ENCODE peak calls at places on chromosomes 12 and 14, in nine cellular contexts. One of them, this sample, is unnamed.
A peak's percentile ranks its signal among the peaks of the same experiment; 100 is the strongest.

GRCh38 chr12:108117163-108117849 is 11.8 kb upstream of the WSCD2 start:
- DNase-seq in transverse colon: no peak
- DNase-seq in A549: peak; percentile 13
- DNase-seq in neural crest cell: no peak
- DNase-seq in AG09309: no peak
- DNase-seq in astrocyte of the cerebellum: no peak
- DNase-seq in WTC11: no peak
- DNase-seq in lower leg skin: no peak
- DNase-seq in DND-41: no peak
- DNase-seq in this sample: no peak

GRCh38 chr14:103627073-103628025 is 1.7 kb upstream of the KLC1 start:
- DNase-seq in transverse colon: peak; percentile 9
- DNase-seq in A549: no peak
- DNase-seq in neural crest cell: no peak
- DNase-seq in AG09309: no peak
- DNase-seq in astrocyte of the cerebellum: no peak
- DNase-seq in WTC11: no peak
- DNase-seq in lower leg skin: no peak
- DNase-seq in DND-41: no peak
- DNase-seq in this sample: no peak

GRCh38 chr14:101033006-101033405 is 129.5 kb upstream of the RTL1 start:
- DNase-seq in transverse colon: no peak
- DNase-seq in A549: no peak
- DNase-seq in neural crest cell: no peak
- DNase-seq in AG09309: no peak
- DNase-seq in astrocyte of the cerebellum: no peak
- DNase-seq in WTC11: no peak
- DNase-seq in lower leg skin: no peak
- DNase-seq in DND-41: no peak
- DNase-seq in this sample: no peak

GRCh38 chr12:89848732-89849131 is 140.1 kb upstream of the ATP2B1 start:
- DNase-seq in transverse colon: no peak
- DNase-seq in A549: no peak
- DNase-seq in neural crest cell: no peak
- DNase-seq in AG09309: no peak
- DNase-seq in astrocyte of the cerebellum: no peak
- DNase-seq in WTC11: no peak
- DNase-seq in lower leg skin: no peak
- DNase-seq in DND-41: no peak
- DNase-seq in this sample: no peak

GRCh38 chr14:99556134-99556791 is 47.7 kb downstream of the CCDC85C start:
- DNase-seq in transverse colon: no peak
- DNase-seq in A549: no peak
- DNase-seq in neural crest cell: no peak
- DNase-seq in AG09309: no peak
- DNase-seq in astrocyte of the cerebellum: no peak
- DNase-seq in WTC11: no peak
- DNase-seq in lower leg skin: no peak
- DNase-seq in DND-41: no peak
- DNase-seq in this sample: no peak

GRCh38 chr12:113486722-113487121 is 15.1 kb upstream of the LHX5 start:
- DNase-seq in transverse colon: no peak
- DNase-seq in A549: no peak
- DNase-seq in neural crest cell: no peak
- DNase-seq in AG09309: no peak
- DNase-seq in astrocyte of the cerebellum: no peak
- DNase-seq in WTC11: no peak
- DNase-seq in lower leg skin: no peak
- DNase-seq in DND-41: no peak
- DNase-seq in this sample: no peak

GRCh38 chr12:8914716-8915526 is 612 bp downstream of the PHC1 start:
- DNase-seq in transverse colon: peak; percentile 62
- DNase-seq in A549: peak; percentile 71
- DNase-seq in neural crest cell: peak; percentile 36
- DNase-seq in AG09309: no peak
- DNase-seq in astrocyte of the cerebellum: no peak
- DNase-seq in WTC11: peak; percentile 73
- DNase-seq in lower leg skin: peak; percentile 25
- DNase-seq in DND-41: peak; percentile 63
- DNase-seq in this sample: no peak

GRCh38 chr12:30622509-30622908 is 73.2 kb downstream of the IPO8 start:
- DNase-seq in transverse colon: no peak
- DNase-seq in A549: peak; percentile 13
- DNase-seq in neural crest cell: no peak
- DNase-seq in AG09309: peak; percentile 49
- DNase-seq in astrocyte of the cerebellum: no peak
- DNase-seq in WTC11: no peak
- DNase-seq in lower leg skin: no peak
- DNase-seq in DND-41: no peak
- DNase-seq in this sample: peak; percentile 23

GRCh38 chr12:53300187-53300586 is 692 bp downstream of the MYG1 start:
- DNase-seq in transverse colon: no peak
- DNase-seq in A549: peak; percentile 35
- DNase-seq in neural crest cell: no peak
- DNase-seq in AG09309: no peak
- DNase-seq in astrocyte of the cerebellum: no peak
- DNase-seq in WTC11: no peak
- DNase-seq in lower leg skin: no peak
- DNase-seq in DND-41: no peak
- DNase-seq in this sample: no peak

GRCh38 chr12:100083308-100083707 is 59.4 kb downstream of the BLTP3B start:
- DNase-seq in transverse colon: no peak
- DNase-seq in A549: no peak
- DNase-seq in neural crest cell: no peak
- DNase-seq in AG09309: no peak
- DNase-seq in astrocyte of the cerebellum: no peak
- DNase-seq in WTC11: no peak
- DNase-seq in lower leg skin: no peak
- DNase-seq in DND-41: no peak
- DNase-seq in this sample: no peak

GRCh38 chr12:100075598-100075997 is 67.1 kb downstream of the BLTP3B start:
- DNase-seq in transverse colon: no peak
- DNase-seq in A549: no peak
- DNase-seq in neural crest cell: no peak
- DNase-seq in AG09309: no peak
- DNase-seq in astrocyte of the cerebellum: no peak
- DNase-seq in WTC11: no peak
- DNase-seq in lower leg skin: no peak
- DNase-seq in DND-41: no peak
- DNase-seq in this sample: no peak

DNA sequence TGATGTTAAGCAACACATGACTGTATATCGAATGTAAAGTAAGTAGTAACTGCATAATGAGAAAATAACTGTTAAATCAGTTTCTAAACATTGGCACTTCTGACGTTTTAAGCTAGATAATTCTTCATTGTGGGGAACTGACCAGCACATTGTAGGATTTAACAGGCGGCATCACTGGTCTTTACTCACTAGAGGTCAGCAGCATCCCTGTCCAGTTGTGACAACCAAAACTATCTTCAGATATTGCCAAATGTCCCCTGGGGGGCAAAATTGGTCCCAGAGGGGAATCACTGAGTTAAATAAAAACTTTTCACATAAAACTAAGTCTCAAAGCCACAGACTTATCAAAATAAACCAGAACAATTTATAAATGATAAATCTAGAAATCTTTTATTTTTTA is 65.3 kb downstream of the BLTP3B start:
- DNase-seq in transverse colon: no peak
- DNase-seq in A549: peak; percentile 21
- DNase-seq in neural crest cell: no peak
- DNase-seq in AG09309: no peak
- DNase-seq in astrocyte of the cerebellum: no peak
- DNase-seq in WTC11: no peak
- DNase-seq in lower leg skin: no peak
- DNase-seq in DND-41: no peak
- DNase-seq in this sample: no peak
- TF ChIP-seq CTCF in transverse colon: no peak
- TF ChIP-seq CTCF in A549: no peak
- TF ChIP-seq CTCF in neural crest cell: no peak
- TF ChIP-seq CTCF in AG09309: peak; percentile 35
- TF ChIP-seq CTCF in astrocyte of the cerebellum: peak; percentile 20
- TF ChIP-seq CTCF in WTC11: no peak
- TF ChIP-seq CTCF in lower leg skin: no peak
- TF ChIP-seq CTCF in DND-41: no peak
- TF ChIP-seq CTCF in this sample: peak; percentile 36

GRCh38 chr12:7459973-7460372 is 16.0 kb upstream of the CD163L1 start:
- DNase-seq in transverse colon: no peak
- DNase-seq in A549: no peak
- DNase-seq in neural crest cell: no peak
- DNase-seq in AG09309: no peak
- DNase-seq in astrocyte of the cerebellum: no peak
- DNase-seq in WTC11: no peak
- DNase-seq in lower leg skin: no peak
- DNase-seq in DND-41: no peak
- DNase-seq in this sample: no peak

GRCh38 chr12:7460375-7461259 is 16.7 kb upstream of the CD163L1 start:
- DNase-seq in transverse colon: peak; percentile 54
- DNase-seq in A549: peak; percentile 66
- DNase-seq in neural crest cell: peak; percentile 54
- DNase-seq in AG09309: no peak
- DNase-seq in astrocyte of the cerebellum: peak; percentile 13
- DNase-seq in WTC11: peak; percentile 78
- DNase-seq in lower leg skin: peak; percentile 43
- DNase-seq in DND-41: peak; percentile 59
- DNase-seq in this sample: no peak
- TF ChIP-seq CTCF in transverse colon: peak; percentile 81
- TF ChIP-seq CTCF in A549: peak; percentile 93
- TF ChIP-seq CTCF in neural crest cell: peak; percentile 99
- TF ChIP-seq CTCF in AG09309: peak; percentile 92
- TF ChIP-seq CTCF in astrocyte of the cerebellum: peak; percentile 85
- TF ChIP-seq CTCF in WTC11: peak; percentile 81
- TF ChIP-seq CTCF in lower leg skin: no peak
- TF ChIP-seq CTCF in DND-41: peak; percentile 90
- TF ChIP-seq CTCF in this sample: peak; percentile 93

GRCh38 chr12:27245039-27245438 is 953 bp downstream of the STK38L start:
- DNase-seq in transverse colon: no peak
- DNase-seq in A549: no peak
- DNase-seq in neural crest cell: no peak
- DNase-seq in AG09309: no peak
- DNase-seq in astrocyte of the cerebellum: no peak
- DNase-seq in WTC11: no peak
- DNase-seq in lower leg skin: no peak
- DNase-seq in DND-41: no peak
- DNase-seq in this sample: no peak

GRCh38 chr12:27246141-27246540 is 2.1 kb downstream of the STK38L start:
- DNase-seq in transverse colon: no peak
- DNase-seq in A549: no peak
- DNase-seq in neural crest cell: no peak
- DNase-seq in AG09309: no peak
- DNase-seq in astrocyte of the cerebellum: no peak
- DNase-seq in WTC11: no peak
- DNase-seq in lower leg skin: no peak
- DNase-seq in DND-41: no peak
- DNase-seq in this sample: no peak

GRCh38 chr12:27244680-27245005 is 557 bp downstream of the STK38L start:
- DNase-seq in transverse colon: no peak
- DNase-seq in A549: no peak
- DNase-seq in neural crest cell: no peak
- DNase-seq in AG09309: no peak
- DNase-seq in astrocyte of the cerebellum: no peak
- DNase-seq in WTC11: no peak
- DNase-seq in lower leg skin: no peak
- DNase-seq in DND-41: no peak
- DNase-seq in this sample: no peak

GRCh38 chr12:27243006-27243405 is 1.1 kb upstream of the STK38L start:
- DNase-seq in transverse colon: no peak
- DNase-seq in A549: no peak
- DNase-seq in neural crest cell: no peak
- DNase-seq in AG09309: no peak
- DNase-seq in astrocyte of the cerebellum: no peak
- DNase-seq in WTC11: no peak
- DNase-seq in lower leg skin: no peak
- DNase-seq in DND-41: no peak
- DNase-seq in this sample: no peak

DNA sequence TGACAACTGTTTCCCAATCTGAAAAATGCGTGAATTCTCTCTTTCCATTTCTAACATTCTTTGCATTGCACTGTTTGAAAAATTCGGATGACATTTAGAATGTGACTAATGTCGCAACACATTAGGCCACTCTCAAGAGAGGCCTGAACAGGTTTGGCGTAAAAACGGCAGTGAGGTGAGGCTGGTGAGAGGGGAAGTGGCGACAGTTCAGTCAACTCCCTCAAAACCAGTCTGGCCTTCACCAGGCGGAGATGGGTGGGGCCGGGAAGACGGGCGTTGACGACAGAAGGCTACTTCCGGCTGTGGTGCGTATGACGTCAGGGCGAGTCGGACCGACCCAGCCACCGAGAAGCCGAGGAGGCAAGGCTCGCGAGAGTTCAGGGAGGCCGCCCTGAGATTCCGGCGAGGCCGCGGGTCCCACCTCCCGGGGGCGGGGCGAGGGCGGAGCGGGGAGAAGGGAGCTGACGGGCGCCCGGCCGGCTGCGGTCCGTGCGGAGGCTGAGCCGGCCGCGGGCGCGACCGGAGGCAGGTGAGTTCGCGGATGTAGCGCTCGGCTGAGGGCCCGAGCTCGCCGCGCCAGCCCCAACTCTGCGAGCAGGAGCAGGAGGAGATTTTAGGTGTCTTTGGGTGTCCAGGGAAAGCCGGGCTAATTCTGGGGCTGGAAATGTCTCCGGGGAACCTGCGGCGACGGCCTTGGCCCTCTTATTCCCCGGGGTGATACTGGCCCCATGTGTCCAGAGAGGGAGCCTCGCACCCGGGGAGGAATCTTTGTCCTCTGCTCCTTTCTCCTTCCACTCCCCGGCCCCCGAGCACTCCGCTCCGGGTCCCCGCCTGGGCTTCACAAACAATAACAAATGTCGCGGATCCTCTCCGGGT is at the start of gene STK38L:
- DNase-seq in transverse colon: peak; percentile 99
- DNase-seq in A549: peak; percentile 99
- DNase-seq in neural crest cell: peak; percentile 96
- DNase-seq in AG09309: peak; percentile 66
- DNase-seq in astrocyte of the cerebellum: peak; percentile 88
- DNase-seq in WTC11: peak; percentile 98
- DNase-seq in lower leg skin: peak; percentile 95
- DNase-seq in DND-41: peak; percentile 96
- DNase-seq in this sample: peak; percentile 30
- TF ChIP-seq CTCF in transverse colon: no peak
- TF ChIP-seq CTCF in A549: peak; percentile 42
- TF ChIP-seq CTCF in neural crest cell: peak; percentile 49
- TF ChIP-seq CTCF in AG09309: peak; percentile 54
- TF ChIP-seq CTCF in astrocyte of the cerebellum: peak; percentile 28
- TF ChIP-seq CTCF in WTC11: no peak
- TF ChIP-seq CTCF in lower leg skin: no peak
- TF ChIP-seq CTCF in DND-41: peak; percentile 13
- TF ChIP-seq CTCF in this sample: peak; percentile 34

GRCh38 chr12:111197545-111197944 is 171.3 kb downstream of the PHETA1 start:
- DNase-seq in transverse colon: no peak
- DNase-seq in A549: no peak
- DNase-seq in neural crest cell: no peak
- DNase-seq in AG09309: no peak
- DNase-seq in astrocyte of the cerebellum: no peak
- DNase-seq in WTC11: no peak
- DNase-seq in lower leg skin: no peak
- DNase-seq in DND-41: no peak
- DNase-seq in this sample: no peak
- TF ChIP-seq CTCF in transverse colon: no peak
- TF ChIP-seq CTCF in A549: no peak
- TF ChIP-seq CTCF in neural crest cell: no peak
- TF ChIP-seq CTCF in AG09309: no peak
- TF ChIP-seq CTCF in astrocyte of the cerebellum: no peak
- TF ChIP-seq CTCF in WTC11: no peak
- TF ChIP-seq CTCF in lower leg skin: no peak
- TF ChIP-seq CTCF in DND-41: no peak
- TF ChIP-seq CTCF in this sample: no peak